ENCODE peak calls at places on chromosomes 13 and 19, in ten cellular contexts. One of them, this sample, is unnamed.

GRCh38 chr13:114140131-114140908 is 7.9 kb upstream of the RASA3 start:
- DNase-seq in astrocyte: no peak
- DNase-seq in left kidney: no peak
- DNase-seq in GM12892: no peak
- DNase-seq in NCI-H146: no peak
- DNase-seq in BJ: no peak
- DNase-seq in Right ventricle myocardium superior: no peak
- DNase-seq in mesendoderm: no peak
- DNase-seq in neural progenitor cell: no peak
- DNase-seq in stimulated activated CD8-positive, alpha-beta memory T cell treated with anti-CD3 and anti-CD28 coated beads, Interleukin-4, amount 100 ng/mL, for 1 hour: no peak
- DNase-seq in this sample: peak; percentile 8

GRCh38 chr13:27853345-27853744 is 61.1 kb downstream of the GSX1 start:
- DNase-seq in astrocyte: no peak
- DNase-seq in left kidney: peak; percentile 5
- DNase-seq in GM12892: no peak
- DNase-seq in NCI-H146: peak; percentile 8
- DNase-seq in BJ: no peak
- DNase-seq in Right ventricle myocardium superior: no peak
- DNase-seq in mesendoderm: no peak
- DNase-seq in neural progenitor cell: no peak
- DNase-seq in stimulated activated CD8-positive, alpha-beta memory T cell treated with anti-CD3 and anti-CD28 coated beads, Interleukin-4, amount 100 ng/mL, for 1 hour: no peak
- DNase-seq in this sample: no peak

GRCh38 chr13:36420437-36420891 is 11.8 kb upstream of the CCNA1 start:
- DNase-seq in astrocyte: peak; percentile 38
- DNase-seq in left kidney: peak; percentile 87
- DNase-seq in GM12892: peak; percentile 24
- DNase-seq in NCI-H146: peak; percentile 77
- DNase-seq in BJ: no peak
- DNase-seq in Right ventricle myocardium superior: peak; percentile 55
- DNase-seq in mesendoderm: peak; percentile 83
- DNase-seq in neural progenitor cell: peak; percentile 83
- DNase-seq in stimulated activated CD8-positive, alpha-beta memory T cell treated with anti-CD3 and anti-CD28 coated beads, Interleukin-4, amount 100 ng/mL, for 1 hour: peak; percentile 37
- DNase-seq in this sample: peak; percentile 84

GRCh38 chr13:48492123-48493075 is 40.5 kb downstream of the RCBTB2 start:
- DNase-seq in astrocyte: no peak
- DNase-seq in left kidney: peak; percentile 35
- DNase-seq in GM12892: no peak
- DNase-seq in NCI-H146: no peak
- DNase-seq in BJ: peak; percentile 49
- DNase-seq in Right ventricle myocardium superior: peak; percentile 90
- DNase-seq in mesendoderm: no peak
- DNase-seq in neural progenitor cell: no peak
- DNase-seq in stimulated activated CD8-positive, alpha-beta memory T cell treated with anti-CD3 and anti-CD28 coated beads, Interleukin-4, amount 100 ng/mL, for 1 hour: peak; percentile 37
- DNase-seq in this sample: no peak

GRCh38 chr13:91576590-91576989 is 178.2 kb downstream of the GPC5 start:
- DNase-seq in astrocyte: no peak
- DNase-seq in left kidney: no peak
- DNase-seq in GM12892: no peak
- DNase-seq in NCI-H146: no peak
- DNase-seq in BJ: no peak
- DNase-seq in Right ventricle myocardium superior: no peak
- DNase-seq in mesendoderm: peak; percentile 72
- DNase-seq in neural progenitor cell: peak; percentile 53
- DNase-seq in stimulated activated CD8-positive, alpha-beta memory T cell treated with anti-CD3 and anti-CD28 coated beads, Interleukin-4, amount 100 ng/mL, for 1 hour: no peak
- DNase-seq in this sample: peak; percentile 5

GRCh38 chr19:29467824-29468401 is 57.9 kb upstream of the VSTM2B start:
- DNase-seq in astrocyte: no peak
- DNase-seq in left kidney: peak; percentile 63
- DNase-seq in GM12892: no peak
- DNase-seq in NCI-H146: peak; percentile 30
- DNase-seq in BJ: no peak
- DNase-seq in Right ventricle myocardium superior: no peak
- DNase-seq in mesendoderm: peak; percentile 71
- DNase-seq in neural progenitor cell: peak; percentile 56
- DNase-seq in stimulated activated CD8-positive, alpha-beta memory T cell treated with anti-CD3 and anti-CD28 coated beads, Interleukin-4, amount 100 ng/mL, for 1 hour: no peak
- DNase-seq in this sample: peak; percentile 72

GRCh38 chr19:48991823-48992570 is 1.1 kb downstream of the GYS1 start:
- DNase-seq in astrocyte: peak; percentile 67
- DNase-seq in left kidney: peak; percentile 76
- DNase-seq in GM12892: no peak
- DNase-seq in NCI-H146: peak; percentile 27
- DNase-seq in BJ: no peak
- DNase-seq in Right ventricle myocardium superior: peak; percentile 69
- DNase-seq in mesendoderm: peak; percentile 86
- DNase-seq in neural progenitor cell: peak; percentile 69
- DNase-seq in stimulated activated CD8-positive, alpha-beta memory T cell treated with anti-CD3 and anti-CD28 coated beads, Interleukin-4, amount 100 ng/mL, for 1 hour: no peak
- DNase-seq in this sample: peak; percentile 45

GRCh38 chr19:49799271-49799797 is 13.8 kb downstream of the FUZ start:
- DNase-seq in astrocyte: no peak
- DNase-seq in left kidney: no peak
- DNase-seq in GM12892: no peak
- DNase-seq in NCI-H146: no peak
- DNase-seq in BJ: no peak
- DNase-seq in Right ventricle myocardium superior: no peak
- DNase-seq in mesendoderm: no peak
- DNase-seq in neural progenitor cell: no peak
- DNase-seq in stimulated activated CD8-positive, alpha-beta memory T cell treated with anti-CD3 and anti-CD28 coated beads, Interleukin-4, amount 100 ng/mL, for 1 hour: no peak
- DNase-seq in this sample: no peak

GRCh38 chr13:97873398-97873797 is 80.1 kb upstream of the IPO5 start:
- DNase-seq in astrocyte: no peak
- DNase-seq in left kidney: no peak
- DNase-seq in GM12892: no peak
- DNase-seq in NCI-H146: no peak
- DNase-seq in BJ: no peak
- DNase-seq in Right ventricle myocardium superior: no peak
- DNase-seq in mesendoderm: no peak
- DNase-seq in neural progenitor cell: no peak
- DNase-seq in stimulated activated CD8-positive, alpha-beta memory T cell treated with anti-CD3 and anti-CD28 coated beads, Interleukin-4, amount 100 ng/mL, for 1 hour: no peak
- DNase-seq in this sample: no peak

GRCh38 chr19:3224346-3225325 is at the start of gene CELF5:
- DNase-seq in astrocyte: no peak
- DNase-seq in left kidney: peak; percentile 81
- DNase-seq in GM12892: peak; percentile 79
- DNase-seq in NCI-H146: peak; percentile 48
- DNase-seq in BJ: no peak
- DNase-seq in Right ventricle myocardium superior: peak; percentile 68
- DNase-seq in mesendoderm: peak; percentile 44
- DNase-seq in neural progenitor cell: peak; percentile 91
- DNase-seq in stimulated activated CD8-positive, alpha-beta memory T cell treated with anti-CD3 and anti-CD28 coated beads, Interleukin-4, amount 100 ng/mL, for 1 hour: peak; percentile 38
- DNase-seq in this sample: peak; percentile 78

GRCh38 chr19:7831452-7831851 is 1.4 kb downstream of the EVI5L start:
- DNase-seq in astrocyte: peak; percentile 11
- DNase-seq in left kidney: peak; percentile 57
- DNase-seq in GM12892: no peak
- DNase-seq in NCI-H146: peak; percentile 7
- DNase-seq in BJ: no peak
- DNase-seq in Right ventricle myocardium superior: no peak
- DNase-seq in mesendoderm: peak; percentile 88
- DNase-seq in neural progenitor cell: peak; percentile 79
- DNase-seq in stimulated activated CD8-positive, alpha-beta memory T cell treated with anti-CD3 and anti-CD28 coated beads, Interleukin-4, amount 100 ng/mL, for 1 hour: no peak
- DNase-seq in this sample: no peak